ENCODE peak calls at places on chromosomes 7 and 10, in ten cellular contexts. F is brain microvascular endothelial cell, E is HepG2, Q is psoas muscle, L is H9, B is cardiac muscle cell, H is GM12878, N is fibroblast of lung, K is tibial nerve, D is left ventricle myocardium inferior. T is an unnamed sample.

GRCh38 chr10:123790132-123790885 is 101.3 kb downstream of the CPXM2 start:
- DNase-seq in F (no peak), E (no peak), Q (no peak), L (no peak), B (no peak), H (no peak), N (no peak), K (no peak), D (no peak), T (no peak)

GRCh38 chr10:36608251-36608650 is 517.1 kb upstream of the ANKRD30A start:
- DNase-seq in F (peak; percentile 72), E (peak; percentile 1), Q (no peak), L (no peak), B (peak; percentile 62), H (no peak), N (peak; percentile 77), K (no peak), D (no peak), T (no peak)

GRCh38 chr10:27240212-27240890 is at the start of gene ACBD5:
- DNase-seq in F (peak; percentile 56), E (peak; percentile 81), Q (peak; percentile 95), L (peak; percentile 84), B (peak; percentile 91), H (peak; percentile 28), N (peak; percentile 65), K (peak; percentile 78), D (peak; percentile 91), T (peak; percentile 64)

GRCh38 chr10:128627811-128628210 is 501.6 kb upstream of the MKI67 start:
- DNase-seq in F (no peak), E (no peak), Q (no peak), L (no peak), B (no peak), H (no peak), N (no peak), K (no peak), D (no peak), T (no peak)

GRCh38 chr10:23359692-23360380 is 15.2 kb upstream of the C10orf67 start:
- DNase-seq in F (no peak), E (no peak), Q (no peak), L (no peak), B (no peak), H (no peak), N (no peak), K (no peak), D (no peak), T (no peak)

GRCh38 chr10:29772403-29772802 is 137.6 kb upstream of the SVIL start:
- DNase-seq in F (no peak), E (no peak), Q (no peak), L (no peak), B (no peak), H (no peak), N (no peak), K (no peak), D (no peak), T (no peak)

GRCh38 chr10:77165445-77166316 is 471.9 kb downstream of the KCNMA1 start:
- DNase-seq in F (peak; percentile 74), E (peak; percentile 40), Q (no peak), L (peak; percentile 73), B (peak; percentile 72), H (peak; percentile 24), N (peak; percentile 55), K (no peak), D (no peak), T (peak; percentile 57)

GRCh38 chr10:28970231-28970630 is 292.9 kb downstream of the BAMBI start:
- DNase-seq in F (peak; percentile 74), E (no peak), Q (no peak), L (no peak), B (peak; percentile 77), H (no peak), N (peak; percentile 80), K (no peak), D (no peak), T (no peak)

GRCh38 chr7:1564603-1565022 is 5.2 kb downstream of the PSMG3 start:
- DNase-seq in F (no peak), E (no peak), Q (peak; percentile 46), L (no peak), B (no peak), H (no peak), N (peak; percentile 44), K (no peak), D (no peak), T (peak; percentile 61)

GRCh38 chr7:83210459-83210858 is 47.8 kb upstream of the PCLO start:
- DNase-seq in F (no peak), E (no peak), Q (no peak), L (no peak), B (no peak), H (no peak), N (peak; percentile 11), K (no peak), D (no peak), T (no peak)

GRCh38 chr7:99024066-99024465 is 119.8 kb downstream of the SMURF1 start:
- DNase-seq in F (no peak), E (no peak), Q (no peak), L (no peak), B (no peak), H (no peak), N (no peak), K (no peak), D (no peak), T (no peak)

DNA sequence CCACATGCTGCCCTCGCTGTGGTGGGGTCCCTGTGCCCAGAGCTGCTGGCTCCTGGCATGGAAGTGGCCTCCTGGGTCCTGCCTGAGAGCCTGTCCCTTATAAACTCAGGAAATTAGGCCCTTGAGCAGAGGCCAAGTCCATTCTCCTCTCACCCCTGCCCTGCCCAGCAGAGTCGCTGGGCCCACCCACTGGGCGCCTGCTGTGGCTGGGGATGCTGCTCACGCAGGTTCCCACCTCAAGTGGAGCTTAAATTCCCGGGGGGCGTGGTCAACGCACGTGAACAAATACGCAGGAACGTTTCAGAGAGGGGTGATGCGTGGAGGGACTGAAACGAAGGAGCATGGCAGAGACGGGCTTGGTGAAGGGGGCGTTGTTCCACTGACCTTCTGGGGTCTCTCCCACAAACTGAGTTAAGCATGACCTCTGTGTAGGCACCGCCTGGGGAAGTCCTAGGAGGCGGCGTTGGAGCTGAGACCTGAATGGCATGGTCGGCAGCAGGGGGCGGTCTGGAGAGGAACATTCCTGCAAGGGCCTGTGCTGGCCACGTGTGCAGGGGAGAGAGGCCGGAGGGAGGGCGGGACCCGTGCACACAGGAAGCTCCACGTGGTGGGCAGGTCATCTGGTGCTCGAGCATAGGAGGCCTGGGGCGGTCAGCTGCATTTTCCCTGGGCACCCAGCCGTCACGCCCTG is 27.9 kb downstream of the FAM20C start:
- DNase-seq in F (no peak), E (peak; percentile 45), Q (no peak), L (peak; percentile 83), B (no peak), H (no peak), N (no peak), K (no peak), D (no peak), T (no peak)
- TF ChIP-seq CTCF in F (peak; percentile 60), E (peak; percentile 58), Q (no peak), L (peak; percentile 52), B (no peak), H (no peak), N (no peak), K (no peak), D (no peak), T (no peak)

DNA sequence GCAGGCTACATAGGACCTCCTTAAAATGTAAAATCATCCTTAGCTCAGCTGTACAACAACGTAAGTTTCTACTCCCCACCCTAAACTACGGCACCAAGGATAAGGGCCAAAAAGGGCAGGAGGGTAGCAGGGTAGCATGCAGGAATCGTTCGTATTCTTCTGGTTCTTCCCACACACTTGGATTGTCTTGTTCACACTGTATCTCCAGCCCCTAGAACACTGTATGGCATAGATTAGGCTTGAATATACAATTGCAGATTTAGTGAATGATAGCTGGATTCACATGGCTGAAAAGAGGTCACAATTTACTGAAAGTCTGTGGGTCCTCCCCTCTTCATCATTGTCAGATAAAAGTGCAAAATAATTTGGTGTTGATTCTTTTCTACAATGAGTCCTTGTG is 28.2 kb upstream of the PRKAR2B start:
- DNase-seq in F (no peak), E (no peak), Q (no peak), L (no peak), B (no peak), H (no peak), N (no peak), K (no peak), D (no peak), T (no peak)
- H3K27ac ChIP-seq in F (no peak overlapping the region), E (no peak overlapping the region), Q (no peak overlapping the region), L (no peak overlapping the region), B (no peak overlapping the region), H (no peak overlapping the region), N (no peak overlapping the region), K (no peak overlapping the region), D (no peak overlapping the region), T (no peak overlapping the region)

GRCh38 chr10:125983161-125983560 is 86.8 kb downstream of the FANK1 start:
- DNase-seq in F (peak; percentile 42), E (no peak), Q (no peak), L (no peak), B (no peak), H (no peak), N (peak; percentile 79), K (no peak), D (no peak), T (no peak)

GRCh38 chr10:125982256-125982948 is 86.0 kb downstream of the FANK1 start:
- DNase-seq in F (peak; percentile 74), E (peak; percentile 41), Q (no peak), L (peak; percentile 51), B (peak; percentile 76), H (peak; percentile 35), N (peak; percentile 68), K (no peak), D (no peak), T (peak; percentile 44)

GRCh38 chr10:125980521-125980920 is 84.2 kb downstream of the FANK1 start:
- DNase-seq in F (no peak), E (no peak), Q (no peak), L (no peak), B (no peak), H (no peak), N (peak; percentile 27), K (no peak), D (no peak), T (no peak)

GRCh38 chr10:125979976-125980375 is 83.6 kb downstream of the FANK1 start:
- DNase-seq in F (no peak), E (no peak), Q (no peak), L (no peak), B (no peak), H (no peak), N (no peak), K (no peak), D (no peak), T (no peak)

DNA sequence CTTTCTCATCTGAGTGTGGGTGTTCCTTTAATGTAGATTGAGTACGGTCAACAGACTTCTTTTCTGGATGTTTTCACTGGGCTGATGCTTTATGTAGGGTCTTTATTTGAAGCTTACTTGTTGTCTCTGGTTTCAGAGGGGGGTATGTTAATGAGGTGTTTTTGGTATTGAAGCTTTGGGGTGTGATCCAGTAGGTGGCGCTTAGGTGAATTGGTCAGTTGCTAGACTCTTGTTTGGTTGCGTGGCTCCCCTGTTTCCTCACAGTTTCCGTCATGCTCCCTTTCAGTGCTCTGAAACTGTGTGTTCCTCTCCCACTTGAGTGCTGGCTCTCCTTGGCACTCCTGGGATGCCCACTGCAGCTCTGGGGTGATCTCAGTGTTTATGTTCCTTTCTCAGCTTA is 80.8 kb downstream of the FANK1 start:
- DNase-seq in F (no peak), E (no peak), Q (no peak), L (no peak), B (no peak), H (no peak), N (no peak), K (no peak), D (no peak), T (no peak)
- TF ChIP-seq CTCF in F (peak; percentile 41), E (no peak), Q (no peak), L (peak; percentile 55), B (no peak), H (peak; percentile 49), N (no peak), K (no peak), D (no peak), T (no peak)

GRCh38 chr10:72309290-72310240 is 35.8 kb downstream of the DDIT4 start:
- DNase-seq in F (no peak), E (no peak), Q (peak; percentile 89), L (no peak), B (peak; percentile 85), H (no peak), N (no peak), K (no peak), D (peak; percentile 70), T (no peak)
- H3K27ac ChIP-seq in F (peak overlapping the region; percentile 86), E (no peak overlapping the region), Q (peak overlapping the region; percentile 91), L (no peak overlapping the region), B (no peak overlapping the region), H (no peak overlapping the region), N (peak overlapping the region; percentile 40), K (peak overlapping the region; percentile 45), D (peak overlapping the region; percentile 80), T (peak overlapping the region; percentile 77)

T was measured in RWPE1.